ENCODE peak calls at places on chromosome 20, in four cellular contexts. G is cardiac fibroblast, Y is HFFc6, O is cardiac muscle cell. H is an unnamed sample.

GRCh38 chr20:17662333-17663039 is 19.6 kb downstream of the RRBP1 start:
- DNase-seq in O (peak), Y (peak), G (peak), H (no peak)

GRCh38 chr20:4811257-4811656 is 89.5 kb downstream of the PRND start:
- DNase-seq in G (no peak), O (no peak), Y (no peak), H (no peak)

GRCh38 chr20:45052698-45053440 is 48.1 kb downstream of the KCNS1 start:
- DNase-seq in O (peak), Y (peak), G (no peak), H (no peak)

GRCh38 chr20:10547276-10548114 is 112.4 kb downstream of the SLX4IP start:
- DNase-seq in O (no peak), G (no peak), Y (peak), H (no peak)

GRCh38 chr20:44810391-44811149 is at the start of gene RIMS4:
- DNase-seq in Y (no peak), O (peak), G (no peak), H (no peak)

GRCh38 chr20:4217349-4217761 is 202.0 kb upstream of the RNF24 start:
- DNase-seq in G (no peak), Y (no peak), O (peak), H (peak)

GRCh38 chr20:8305449-8305978 is 173.4 kb downstream of the PLCB1 start:
- DNase-seq in Y (peak), O (peak), G (peak), H (peak)

GRCh38 chr20:25195014-25195961 is at the start of gene ENTPD6:
- DNase-seq in Y (peak), G (peak), O (peak), H (peak)

GRCh38 chr20:19929749-19930148 is 87.4 kb upstream of the NAA20 start:
- DNase-seq in O (peak), Y (no peak), G (no peak), H (no peak)

GRCh38 chr20:57699395-57699794 is 10.4 kb downstream of the PMEPA1 start:
- DNase-seq in G (no peak), Y (no peak), O (no peak), H (no peak)

GRCh38 chr20:12528591-12529041 is 480.2 kb upstream of the SPTLC3 start:
- DNase-seq in G (no peak), Y (no peak), O (no peak), H (no peak)

GRCh38 chr20:15827628-15828027 is 745.6 kb downstream of the KIF16B start:
- DNase-seq in Y (no peak), O (no peak), G (no peak), H (no peak)

GRCh38 chr20:50413088-50413500 is 97.1 kb upstream of the PTPN1 start:
- DNase-seq in G (no peak), Y (no peak), O (peak), H (no peak)

GRCh38 chr20:25148181-25148981 is 47.1 kb upstream of the ENTPD6 start:
- DNase-seq in Y (no peak), G (peak), O (peak), H (peak)

GRCh38 chr20:991850-992249 is 10.3 kb downstream of the RSPO4 start:
- DNase-seq in Y (no peak), O (no peak), G (no peak), H (no peak)

GRCh38 chr20:56788041-56788670 is 159.1 kb downstream of the TFAP2C start:
- DNase-seq in Y (peak), O (peak), G (peak), H (peak)

GRCh38 chr20:35166242-35166830 is 5.5 kb upstream of the PROCR start:
- DNase-seq in G (peak), Y (no peak), O (peak), H (no peak)

GRCh38 chr20:16451970-16452369 is 121.3 kb downstream of the KIF16B start:
- DNase-seq in Y (no peak), G (no peak), O (no peak), H (no peak)

GRCh38 chr20:49674383-49675352 is 39.0 kb downstream of the B4GALT5 start:
- DNase-seq in G (peak), O (peak), Y (peak), H (peak)

GRCh38 chr20:38231786-38232130 is 28.8 kb downstream of the KIAA1755 start:
- DNase-seq in Y (no peak), G (peak), O (peak), H (no peak)

GRCh38 chr20:54793270-54793992 is 318.0 kb downstream of the DOK5 start:
- DNase-seq in O (no peak), G (no peak), Y (no peak), H (no peak)

GRCh38 chr20:45020236-45020886 is 54.0 kb downstream of the STK4 start:
- DNase-seq in Y (no peak), O (peak), G (peak), H (no peak)

GRCh38 chr20:9051508-9051907 is 17.4 kb upstream of the PLCB4 start:
- DNase-seq in G (peak), Y (peak), O (peak), H (peak)

GRCh38 chr20:11195899-11196558 is 522.2 kb upstream of the JAG1 start:
- DNase-seq in Y (peak), O (peak), G (peak), H (peak)

GRCh38 chr20:49237531-49237930 is 18.3 kb downstream of the DDX27 start:
- DNase-seq in Y (no peak), G (no peak), O (no peak), H (no peak)

GRCh38 chr20:38452880-38453624 is 17.9 kb upstream of the SNHG17 start:
- DNase-seq in G (peak), O (peak), Y (no peak), H (peak)

GRCh38 chr20:46592580-46593362 is 42.3 kb upstream of the OCSTAMP start:
- DNase-seq in O (no peak), G (no peak), Y (no peak), H (no peak)
- TF ChIP-seq CTCF in O (peak), G (no peak), Y (peak), H (no peak)

GRCh38 chr20:36273414-36274247 is 32.5 kb upstream of the DLGAP4 start:
- DNase-seq in Y (peak), O (peak), G (peak), H (peak)
- TF ChIP-seq CTCF in Y (peak), O (peak), G (peak), H (peak)

DNA sequence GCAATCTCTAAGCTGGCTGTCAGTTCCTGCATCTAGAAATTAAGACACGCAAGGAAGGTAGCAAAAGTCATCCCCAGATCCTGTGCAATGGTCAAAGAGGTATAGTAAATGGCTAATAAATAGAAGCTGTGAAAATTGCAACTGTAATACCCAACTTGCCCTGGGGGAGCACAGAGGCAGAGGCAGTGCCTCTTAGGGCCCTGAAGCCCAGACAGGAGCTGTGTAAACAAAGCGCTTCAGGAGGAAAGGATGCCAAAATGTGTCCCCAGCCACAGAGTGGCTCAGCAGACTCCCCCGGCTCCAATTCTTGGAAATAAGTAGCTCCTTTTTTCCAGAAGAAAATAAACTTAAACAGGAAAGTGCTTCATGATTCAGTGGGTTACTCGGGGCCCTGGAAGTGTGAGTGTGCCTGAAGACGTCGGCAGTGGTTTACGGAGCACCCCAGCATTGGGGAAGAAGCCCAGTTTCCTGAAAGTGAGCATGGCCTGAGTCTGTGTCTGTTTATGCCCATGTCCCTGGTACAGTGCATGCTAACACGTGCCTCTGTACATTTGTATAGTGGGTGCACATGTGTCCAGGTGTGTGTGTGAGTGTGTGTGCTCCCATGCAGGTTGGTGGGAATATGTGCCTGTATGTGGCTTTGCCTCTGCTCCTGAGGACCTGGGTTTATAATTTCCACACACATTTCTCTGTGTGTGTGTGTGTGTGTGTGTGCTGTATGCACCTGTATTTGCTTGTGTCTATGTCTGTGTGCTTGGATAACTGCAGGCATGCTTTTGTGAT is 246.7 kb downstream of the MAFB start:
- DNase-seq in G (peak), Y (no peak), O (peak), H (peak)
- TF ChIP-seq CTCF in G (no peak), Y (no peak), O (peak), H (peak)

GRCh38 chr20:31257364-31257763 is at the start of gene DEFB115:
- DNase-seq in O (no peak), Y (no peak), G (no peak), H (no peak)

GRCh38 chr20:31256959-31257358 is 505 bp upstream of the DEFB115 start:
- DNase-seq in G (no peak), Y (no peak), O (no peak), H (no peak)

GRCh38 chr20:31260326-31260932 is 3.0 kb downstream of the DEFB115 start:
- DNase-seq in O (no peak), G (peak), Y (peak), H (peak)
- TF ChIP-seq CTCF in O (no peak), G (peak), Y (peak), H (peak)

DNA sequence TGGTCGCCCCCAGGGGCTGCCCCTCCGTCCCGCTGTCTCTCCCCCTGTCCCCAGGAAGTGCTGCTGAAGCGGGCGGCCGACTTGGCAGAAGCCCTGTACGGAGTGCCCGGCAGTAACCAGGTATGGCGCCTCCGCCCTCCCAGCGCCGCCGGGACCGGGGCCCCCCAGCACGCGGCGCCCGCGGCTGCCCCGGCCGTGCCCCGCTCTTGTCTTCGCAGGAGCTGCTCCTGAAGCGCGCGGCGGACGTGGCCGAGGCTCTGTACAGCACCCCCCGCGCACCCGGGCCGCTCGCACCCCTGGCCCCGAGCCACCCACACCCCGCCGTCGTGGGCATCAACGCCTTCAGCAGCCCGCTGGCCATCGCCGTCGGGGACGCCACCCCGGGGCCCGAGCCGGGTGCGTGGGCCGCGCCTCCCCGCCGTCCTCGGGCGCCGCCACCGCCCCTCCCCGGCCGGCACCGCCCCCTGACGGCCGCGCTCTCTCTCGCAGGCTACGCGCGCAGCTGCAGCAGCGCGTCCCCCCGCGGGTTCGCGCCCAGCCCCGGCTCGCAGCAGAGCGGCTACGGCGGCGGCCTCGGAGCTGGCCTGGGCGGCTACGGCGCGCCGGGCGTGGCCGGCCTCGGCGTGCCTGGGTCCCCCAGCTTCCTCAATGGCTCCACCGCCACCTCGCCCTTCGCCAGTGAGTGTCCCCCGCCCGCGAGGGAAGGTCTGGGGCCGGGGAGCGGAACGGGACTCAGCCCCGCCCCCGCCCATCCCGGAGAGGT is 48.4 kb downstream of the CPXM1 start:
- DNase-seq in G (no peak), Y (no peak), O (peak), H (no peak)
- TF ChIP-seq CTCF in G (no peak), Y (no peak), O (no peak), H (no peak)

DNA sequence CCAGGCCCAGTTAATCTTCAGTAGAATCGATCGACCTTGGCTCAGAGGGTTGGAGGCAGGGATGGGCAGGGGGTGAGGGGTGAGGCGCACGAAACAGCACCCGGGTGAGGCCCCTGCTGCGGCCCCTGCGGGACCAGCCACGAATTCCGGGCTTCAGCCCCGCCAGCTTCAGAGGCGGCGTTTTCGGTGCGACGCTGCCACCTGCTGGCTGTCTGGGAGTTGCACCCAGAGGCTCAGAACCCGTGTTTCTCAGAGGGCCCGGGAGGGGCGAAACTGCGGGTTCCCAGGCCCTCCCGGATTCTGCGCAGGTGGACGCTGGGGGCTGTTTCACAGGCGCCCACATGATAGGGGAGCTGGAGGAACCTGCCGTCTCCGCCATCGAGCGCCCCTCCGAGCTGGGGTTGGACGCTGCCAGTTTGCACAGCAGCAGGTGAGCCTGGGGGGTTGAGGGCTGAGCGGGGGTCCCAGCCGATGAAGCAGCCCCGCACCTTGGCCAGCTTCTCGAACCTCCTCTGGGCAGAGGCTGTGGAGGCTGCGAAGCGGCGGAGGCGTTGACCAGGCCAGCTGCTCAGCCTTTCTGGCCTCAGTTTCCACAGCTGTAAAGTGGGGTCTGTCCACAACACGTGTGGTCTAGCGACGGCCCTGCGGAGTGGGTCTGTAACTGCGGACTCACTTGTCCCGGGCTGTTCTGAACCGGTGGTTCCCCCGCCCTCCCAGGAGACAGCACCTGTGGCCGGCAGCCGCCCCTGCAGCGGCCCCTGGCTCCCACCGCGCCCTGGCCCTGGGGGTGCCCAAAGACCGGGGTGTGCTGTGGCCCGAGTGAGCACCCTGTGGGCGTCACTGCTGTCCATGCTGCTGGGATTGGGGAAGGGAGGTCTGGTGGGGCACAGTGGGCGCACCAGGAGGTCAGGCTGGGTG is 2.5 kb upstream of the BHLHE23 start:
- DNase-seq in Y (peak), G (peak), O (peak), H (peak)
- TF ChIP-seq CTCF in Y (peak), G (peak), O (peak), H (peak)

GRCh38 chr20:13947719-13948118 is 42.7 kb downstream of the SEL1L2 start:
- DNase-seq in Y (no peak), O (no peak), G (no peak), H (no peak)

GRCh38 chr20:13953227-13953626 is 37.2 kb downstream of the SEL1L2 start:
- DNase-seq in Y (no peak), G (no peak), O (no peak), H (no peak)
- TF ChIP-seq CTCF in Y (peak), G (no peak), O (no peak), H (no peak)